ENCODE peak calls at places on chromosome 20, in ten cellular contexts. D, I, U, Z, B, P, R, G, K and V are unnamed samples.

GRCh38 chr20:23568320-23569011 is at the start of gene CST9L:
- DNase-seq in P (no peak), D (no peak), U (no peak), I (no peak), R (no peak), G (no peak), B (no peak), Z (no peak), K (no peak), V (no peak)

GRCh38 chr20:2168946-2169345 is 67.3 kb downstream of the STK35 start:
- DNase-seq in G (no peak), K (no peak), B (no peak), U (no peak), D (no peak), R (no peak), I (no peak), Z (no peak), P (no peak), V (no peak)

GRCh38 chr20:50731930-50732690 is 730 bp downstream of the PARD6B start:
- DNase-seq in I (no peak), U (no peak), Z (no peak), P (no peak), K (peak; percentile 42), D (no peak), G (no peak), R (no peak), B (peak; percentile 47), V (no peak)

GRCh38 chr20:47464380-47465101 is 37.1 kb upstream of the NCOA3 start:
- DNase-seq in K (peak; percentile 94), U (peak; percentile 98), D (peak; percentile 54), B (no peak), I (no peak), P (no peak), R (peak; percentile 98), Z (no peak), G (no peak), V (peak; percentile 85)

GRCh38 chr20:19374066-19374615 is 161.7 kb downstream of the SLC24A3 start:
- DNase-seq in Z (no peak), U (no peak), R (no peak), K (no peak), B (no peak), G (no peak), I (no peak), P (no peak), D (no peak), V (no peak)

GRCh38 chr20:19817017-19817416 is 59.0 kb downstream of the RIN2 start:
- DNase-seq in Z (no peak), P (no peak), I (no peak), B (no peak), R (no peak), D (no peak), G (no peak), U (peak; percentile 86), K (no peak), V (no peak)

GRCh38 chr20:3646651-3647050 is 16.5 kb downstream of the GFRA4 start:
- DNase-seq in P (no peak), D (no peak), R (no peak), I (no peak), Z (no peak), U (no peak), B (no peak), G (no peak), K (no peak), V (no peak)

GRCh38 chr20:7672551-7672950 is 267.7 kb downstream of the HAO1 start:
- DNase-seq in K (no peak), G (no peak), P (no peak), D (no peak), R (no peak), U (no peak), I (no peak), Z (no peak), B (peak; percentile 15), V (no peak)

GRCh38 chr20:44231713-44232468 is 15.2 kb upstream of the GDAP1L1 start:
- DNase-seq in K (no peak), D (no peak), R (no peak), I (no peak), Z (no peak), G (no peak), B (no peak), U (no peak), P (no peak), V (no peak)

GRCh38 chr20:62795023-62795761 is 1.1 kb upstream of the MRGBP start:
- DNase-seq in K (no peak), R (no peak), P (peak; percentile 61), I (peak; percentile 55), U (no peak), G (no peak), Z (peak; percentile 61), B (peak; percentile 51), D (no peak), V (peak; percentile 73)